ENCODE peak calls at places on chromosome 16, in seven cellular contexts. I, R, P, G, M, W and F are unnamed samples.

GRCh38 chr16:24844101-24845030 is 1.4 kb upstream of the SLC5A11 start:
- DNase-seq in W (peak), R (no peak), M (no peak), P (peak), I (peak), G (no peak), F (no peak)

GRCh38 chr16:10835281-10835931 is 16.8 kb upstream of the TVP23A start:
- DNase-seq in I (no peak), M (no peak), G (no peak), W (no peak), P (no peak), R (peak), F (no peak)

GRCh38 chr16:53123753-53124152 is 69.0 kb downstream of the CHD9 start:
- DNase-seq in I (no peak), W (no peak), M (no peak), P (no peak), G (no peak), R (no peak), F (no peak)

GRCh38 chr16:72832640-72833039 is 215.3 kb downstream of the ZFHX3 start:
- DNase-seq in I (no peak), M (peak), G (peak), P (peak), W (peak), R (no peak), F (peak)

GRCh38 chr16:7304932-7305331 is 27.7 kb upstream of the RBFOX1 start:
- DNase-seq in M (no peak), R (no peak), G (no peak), W (no peak), P (no peak), I (no peak), F (no peak)

GRCh38 chr16:48597563-48598392 is 12.2 kb downstream of the N4BP1 start:
- DNase-seq in R (no peak), M (no peak), W (no peak), G (no peak), P (no peak), I (no peak), F (no peak)

GRCh38 chr16:19898924-19899604 is 14.4 kb upstream of the GPRC5B start:
- DNase-seq in W (peak), I (peak), R (no peak), M (peak), P (peak), G (peak), F (peak)

GRCh38 chr16:85172465-85173071 is 60.3 kb upstream of the CIBAR2 start:
- DNase-seq in P (peak), G (peak), I (peak), M (peak), W (peak), R (no peak), F (peak)

GRCh38 chr16:24452724-24453123 is 86.6 kb upstream of the RBBP6 start:
- DNase-seq in R (no peak), I (no peak), W (no peak), G (no peak), P (no peak), M (no peak), F (no peak)

GRCh38 chr16:2537451-2538379 is at the start of gene PDPK1:
- DNase-seq in R (peak), W (peak), G (peak), I (peak), M (peak), P (peak), F (peak)

GRCh38 chr16:11085025-11085485 is 140.7 kb downstream of the CLEC16A start:
- DNase-seq in G (peak), M (no peak), P (no peak), R (no peak), W (no peak), I (no peak), F (no peak)

GRCh38 chr16:57358527-57359095 is at the start of gene CCL22:
- DNase-seq in P (no peak), W (no peak), I (no peak), M (no peak), R (peak), G (no peak), F (no peak)

GRCh38 chr16:4726616-4727015 is 7.5 kb downstream of the ANKS3 start:
- DNase-seq in W (no peak), M (no peak), I (no peak), P (no peak), G (no peak), R (no peak), F (no peak)

GRCh38 chr16:65421596-65421995 is 299.7 kb upstream of the CDH11 start:
- DNase-seq in M (no peak), W (no peak), G (no peak), I (no peak), P (no peak), R (no peak), F (no peak)

GRCh38 chr16:51237861-51238378 is 86.8 kb upstream of the SALL1 start:
- DNase-seq in M (no peak), R (no peak), W (peak), I (no peak), G (no peak), P (no peak), F (no peak)

GRCh38 chr16:14301150-14302030 is 230.3 kb downstream of the MRTFB start:
- DNase-seq in W (peak), G (peak), R (no peak), M (no peak), P (peak), I (no peak), F (peak)

GRCh38 chr16:29811896-29812665 is at the start of gene PRRT2:
- DNase-seq in R (no peak), P (peak), I (no peak), M (peak), G (peak), W (no peak), F (peak)
- TF ChIP-seq JUND in R (no peak), P (no peak), I (no peak), M (no peak), G (no peak), W (no peak), F (no peak)

DNA sequence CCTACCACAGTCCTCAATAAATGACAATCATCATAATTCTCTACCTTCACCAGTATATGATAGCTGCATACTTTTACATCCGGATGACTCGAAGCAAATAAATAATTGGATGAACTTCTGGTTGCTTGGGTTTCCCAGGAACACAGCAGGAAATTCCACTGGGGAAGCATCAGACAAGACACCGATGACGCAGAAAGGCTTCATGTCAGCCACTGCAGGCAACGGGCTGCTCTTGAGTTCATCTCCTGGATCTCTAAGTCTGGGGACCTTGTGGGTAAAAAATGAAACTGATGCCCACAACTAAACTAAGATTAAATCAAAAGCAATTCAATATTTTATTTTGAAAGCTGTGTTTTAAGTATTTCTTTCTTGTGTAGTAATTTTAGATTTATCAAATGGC is 472.1 kb upstream of the C16orf82 start:
- DNase-seq in M (no peak), R (no peak), P (no peak), G (no peak), W (no peak), I (no peak), F (no peak)
- TF ChIP-seq JUND in M (no peak), R (no peak), P (no peak), G (no peak), W (no peak), I (no peak), F (no peak)

GRCh38 chr16:87722590-87723223 is 43.1 kb downstream of the KLHDC4 start:
- DNase-seq in P (no peak), W (no peak), M (no peak), I (no peak), R (no peak), G (peak), F (no peak)

GRCh38 chr16:87724490-87725291 is 41.1 kb downstream of the KLHDC4 start:
- DNase-seq in P (no peak), M (no peak), G (no peak), I (no peak), W (no peak), R (peak), F (no peak)

GRCh38 chr16:87721622-87722565 is 43.9 kb downstream of the KLHDC4 start:
- DNase-seq in G (no peak), R (no peak), I (no peak), M (no peak), P (peak), W (no peak), F (no peak)

GRCh38 chr16:87725596-87726235 is 40.1 kb downstream of the KLHDC4 start:
- DNase-seq in W (no peak), G (no peak), R (no peak), P (no peak), I (no peak), M (no peak), F (no peak)

DNA sequence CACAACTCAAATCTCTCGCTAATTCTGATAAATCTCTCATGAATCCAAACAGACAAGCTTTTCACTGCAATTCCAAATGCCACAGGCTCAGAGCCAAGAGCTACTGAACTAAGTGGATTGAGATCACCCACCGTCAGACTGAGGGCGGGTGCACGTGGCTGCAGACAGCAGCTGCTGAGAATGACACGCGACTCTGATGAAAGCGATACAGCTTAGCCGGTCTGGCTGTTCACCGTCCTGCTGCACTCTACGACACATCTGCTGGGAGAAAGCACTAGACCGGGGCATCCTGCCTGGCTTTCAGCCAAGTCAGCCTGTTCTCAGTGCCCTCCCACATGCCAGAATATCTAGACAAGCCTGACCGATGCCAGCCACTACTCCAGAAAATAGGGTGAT is 42.6 kb downstream of the KLHDC4 start:
- DNase-seq in M (no peak), P (peak), W (no peak), I (no peak), G (peak), R (peak), F (no peak)
- TF ChIP-seq JUND in M (no peak), P (no peak), W (no peak), I (no peak), G (no peak), R (no peak), F (no peak)

GRCh38 chr16:1019234-1019933 is 37.8 kb downstream of the SOX8 start:
- DNase-seq in G (peak), M (no peak), P (no peak), I (no peak), R (no peak), W (no peak), F (no peak)
- TF ChIP-seq JUND in G (no peak), M (no peak), P (no peak), I (no peak), R (no peak), W (no peak), F (no peak)